ENCODE peak calls at places on chromosomes 3 and 15, in eight cellular contexts. X, B, Z, M, W, C, P and T are unnamed samples. For H3K4me1, the result is how much of the 10 kb centered on the place peaks cover.

GRCh38 chr15:69509131-69509530 is 56.5 kb downstream of the RPLP1 start:
- DNase-seq in X (no peak), B (peak), Z (no peak), M (peak), W (no peak), C (no peak), P (no peak), T (no peak)

GRCh38 chr3:138963161-138963560 is 16.1 kb downstream of the FOXL2NB start:
- DNase-seq in X (no peak), B (no peak), Z (no peak), M (no peak), W (no peak), C (no peak), P (no peak), T (no peak)

GRCh38 chr15:42879390-42879912 is 41.1 kb downstream of the TTBK2 start:
- DNase-seq in X (no peak), B (no peak), Z (no peak), M (no peak), W (no peak), C (no peak), P (no peak), T (no peak)

GRCh38 chr15:23687143-23687470 is at the start of gene NDN:
- DNase-seq in X (no peak), B (no peak), Z (peak), M (peak), W (no peak), C (peak), P (no peak), T (peak)

GRCh38 chr3:125186800-125187598 is 25.5 kb downstream of the SLC12A8 start:
- DNase-seq in X (no peak), B (no peak), Z (no peak), M (no peak), W (no peak), C (no peak), P (no peak), T (peak)

GRCh38 chr3:4899654-4900236 is 79.5 kb upstream of the BHLHE40 start:
- DNase-seq in X (peak), B (peak), Z (no peak), M (peak), W (no peak), C (no peak), P (no peak), T (peak)

GRCh38 chr3:191412764-191413163 is 48.2 kb upstream of the PYDC2 start:
- DNase-seq in X (no peak), B (peak), Z (no peak), M (peak), W (no peak), C (peak), P (no peak), T (no peak)

GRCh38 chr3:147630921-147631320 is 221.8 kb downstream of the ZIC1 start:
- DNase-seq in X (no peak), B (no peak), Z (no peak), M (no peak), W (no peak), C (no peak), P (no peak), T (no peak)

GRCh38 chr3:117562000-117562399 is 852.4 kb downstream of the TUSC7 start:
- DNase-seq in X (no peak), B (no peak), Z (no peak), M (no peak), W (no peak), C (no peak), P (no peak), T (no peak)

GRCh38 chr3:139202226-139202958 is 141.4 kb upstream of the MRPS22 start:
- DNase-seq in X (peak), B (peak), Z (no peak), M (no peak), W (peak), C (peak), P (peak), T (peak)

GRCh38 chr15:29183071-29183831 is 86.4 kb downstream of the NSMCE3 start:
- DNase-seq in X (no peak), B (peak), Z (no peak), M (no peak), W (no peak), C (no peak), P (no peak), T (no peak)

GRCh38 chr3:195855471-195856409 is 44.0 kb upstream of the MUC4 start:
- DNase-seq in X (no peak), B (peak), Z (no peak), M (no peak), W (no peak), C (no peak), P (no peak), T (no peak)

GRCh38 chr15:68304611-68305337 is 27.2 kb downstream of the FEM1B start:
- DNase-seq in X (peak), B (no peak), Z (no peak), M (no peak), W (no peak), C (peak), P (no peak), T (no peak)

GRCh38 chr3:30913176-30913575 is 18.7 kb upstream of the GADL1 start:
- DNase-seq in X (no peak), B (no peak), Z (no peak), M (no peak), W (no peak), C (no peak), P (no peak), T (no peak)

GRCh38 chr3:177057768-177058167 is 139.5 kb downstream of the TBL1XR1 start:
- DNase-seq in X (no peak), B (no peak), Z (no peak), M (peak), W (no peak), C (no peak), P (no peak), T (no peak)

GRCh38 chr3:177055557-177056290 is 141.6 kb downstream of the TBL1XR1 start:
- DNase-seq in X (no peak), B (no peak), Z (no peak), M (no peak), W (no peak), C (no peak), P (no peak), T (no peak)

GRCh38 chr3:177058647-177059046 is 138.6 kb downstream of the TBL1XR1 start:
- DNase-seq in X (no peak), B (no peak), Z (no peak), M (no peak), W (no peak), C (no peak), P (no peak), T (no peak)

GRCh38 chr3:177060492-177060891 is 136.8 kb downstream of the TBL1XR1 start:
- DNase-seq in X (no peak), B (no peak), Z (no peak), M (no peak), W (no peak), C (no peak), P (no peak), T (no peak)

GRCh38 chr3:177056927-177057326 is 140.4 kb downstream of the TBL1XR1 start:
- DNase-seq in X (no peak), B (no peak), Z (no peak), M (no peak), W (no peak), C (no peak), P (no peak), T (no peak)
- H3K4me1 ChIP-seq in X (under half), B (under half), Z (under half), M (under half), W (under half), C (under half), P (under half), T (under half)

GRCh38 chr15:67130166-67130565 is 64.8 kb downstream of the SMAD3 start:
- DNase-seq in X (peak), B (no peak), Z (no peak), M (no peak), W (no peak), C (no peak), P (no peak), T (no peak)

GRCh38 chr15:67133738-67134576 is 68.6 kb downstream of the SMAD3 start:
- DNase-seq in X (peak), B (no peak), Z (no peak), M (peak), W (no peak), C (no peak), P (no peak), T (no peak)

GRCh38 chr15:67130673-67131601 is 65.5 kb downstream of the SMAD3 start:
- DNase-seq in X (peak), B (no peak), Z (no peak), M (no peak), W (no peak), C (no peak), P (no peak), T (no peak)

GRCh38 chr15:67133026-67133425 is 67.6 kb downstream of the SMAD3 start:
- DNase-seq in X (peak), B (no peak), Z (no peak), M (no peak), W (no peak), C (no peak), P (no peak), T (no peak)

GRCh38 chr15:67132276-67132675 is 66.9 kb downstream of the SMAD3 start:
- DNase-seq in X (no peak), B (no peak), Z (no peak), M (no peak), W (no peak), C (no peak), P (no peak), T (no peak)
- H3K4me1 ChIP-seq in X (under half), B (half or more), Z (half or more), M (half or more), W (half or more), C (half or more), P (under half), T (under half)

GRCh38 chr15:52111517-52112202 is 915 bp downstream of the BCL2L10 start:
- DNase-seq in X (no peak), B (no peak), Z (no peak), M (no peak), W (no peak), C (no peak), P (no peak), T (no peak)
- H3K4me1 ChIP-seq in X (under half), B (under half), Z (under half), M (under half), W (under half), C (under half), P (under half), T (under half)

GRCh38 chr3:71450162-71450561 is 133.4 kb downstream of the FOXP1 start:
- DNase-seq in X (peak), B (no peak), Z (no peak), M (no peak), W (no peak), C (no peak), P (no peak), T (no peak)

GRCh38 chr3:71453319-71453718 is 130.2 kb downstream of the FOXP1 start:
- DNase-seq in X (no peak), B (no peak), Z (no peak), M (no peak), W (no peak), C (no peak), P (no peak), T (no peak)

GRCh38 chr3:71453822-71454512 is 129.6 kb downstream of the FOXP1 start:
- DNase-seq in X (no peak), B (peak), Z (no peak), M (no peak), W (no peak), C (no peak), P (no peak), T (no peak)

GRCh38 chr3:71450985-71451560 is 132.5 kb downstream of the FOXP1 start:
- DNase-seq in X (no peak), B (no peak), Z (no peak), M (peak), W (no peak), C (no peak), P (no peak), T (no peak)

DNA sequence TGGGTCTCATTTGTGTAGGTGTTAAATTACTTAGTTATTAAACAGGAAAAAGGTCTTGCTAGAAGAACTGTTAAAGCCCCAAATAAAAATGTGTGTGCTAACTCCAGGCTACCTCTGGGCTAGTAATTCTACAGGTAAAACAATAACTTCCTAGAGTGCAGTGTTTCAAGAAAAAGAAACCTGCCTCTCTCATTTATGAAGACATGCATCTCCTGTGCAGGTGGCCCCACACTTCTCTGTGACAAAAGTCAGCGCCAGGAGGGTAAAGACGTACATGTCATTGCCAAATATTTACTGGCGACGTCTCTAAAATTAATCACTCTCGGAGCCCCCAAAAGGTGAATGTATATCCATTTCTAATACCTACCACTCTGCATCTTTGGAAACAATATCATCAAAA is 131.7 kb downstream of the FOXP1 start:
- DNase-seq in X (no peak), B (no peak), Z (no peak), M (no peak), W (no peak), C (no peak), P (no peak), T (no peak)
- H3K4me1 ChIP-seq in X (under half), B (under half), Z (under half), M (under half), W (under half), C (half or more), P (under half), T (under half)

GRCh38 chr15:70710714-70711113 is 52.6 kb downstream of the UACA start:
- DNase-seq in X (no peak), B (no peak), Z (no peak), M (no peak), W (no peak), C (no peak), P (no peak), T (no peak)
- H3K4me1 ChIP-seq in X (under half), B (under half), Z (under half), M (under half), W (under half), C (under half), P (under half), T (under half)

GRCh38 chr15:60374628-60375081 is 23.1 kb downstream of the ANXA2 start:
- DNase-seq in X (peak), B (peak), Z (peak), M (peak), W (peak), C (peak), P (no peak), T (peak)
- H3K4me1 ChIP-seq in X (under half), B (half or more), Z (half or more), M (half or more), W (half or more), C (half or more), P (under half), T (under half)

GRCh38 chr3:58427661-58428361 is 5.8 kb downstream of the PDHB start:
- DNase-seq in X (no peak), B (no peak), Z (no peak), M (no peak), W (no peak), C (no peak), P (no peak), T (no peak)
- H3K4me1 ChIP-seq in X (under half), B (under half), Z (under half), M (under half), W (under half), C (under half), P (under half), T (under half)

DNA sequence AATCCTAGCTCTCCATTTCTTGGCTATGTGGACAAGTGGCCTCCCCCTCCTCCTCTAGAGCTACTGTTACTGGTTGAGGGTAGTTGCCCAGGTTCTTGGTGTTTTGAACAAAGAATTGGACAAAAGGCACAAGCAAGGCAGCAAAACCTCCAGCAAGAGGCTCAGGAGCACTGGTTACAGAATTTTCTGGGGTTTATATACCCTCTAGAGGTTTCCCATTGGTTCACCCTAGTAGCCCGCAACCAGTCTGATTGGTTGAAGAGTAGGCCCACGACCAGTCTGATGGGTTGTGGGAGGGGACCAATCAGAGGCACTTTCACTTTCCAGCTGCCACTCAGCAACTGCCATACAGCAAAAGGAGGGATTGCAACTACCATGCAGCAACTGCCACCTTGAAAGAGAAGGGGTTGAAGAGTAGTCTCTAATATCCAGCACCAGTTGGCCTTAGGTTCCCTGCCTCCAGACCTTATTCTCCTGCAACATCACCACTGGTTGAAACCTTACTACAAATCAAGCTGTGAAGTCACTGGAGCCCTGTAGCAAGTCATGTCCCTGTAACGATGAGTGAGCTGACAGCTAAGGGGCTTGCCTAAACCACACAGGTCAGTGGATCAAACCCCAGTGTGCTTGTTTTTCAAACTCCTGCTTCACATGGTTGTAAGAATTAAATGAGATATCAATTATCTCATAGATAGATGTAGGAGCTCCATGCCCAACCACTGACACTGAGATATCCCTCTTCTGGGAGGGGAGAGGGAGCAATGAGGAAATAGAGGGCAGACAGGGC is 2.9 kb upstream of the C15orf39 start:
- DNase-seq in X (peak), B (peak), Z (no peak), M (peak), W (peak), C (no peak), P (no peak), T (no peak)
- H3K4me1 ChIP-seq in X (under half), B (under half), Z (under half), M (under half), W (under half), C (under half), P (under half), T (under half)

GRCh38 chr3:12302564-12302963 is 13.7 kb downstream of the PPARG start:
- DNase-seq in X (no peak), B (no peak), Z (no peak), M (peak), W (no peak), C (no peak), P (no peak), T (no peak)

GRCh38 chr3:12301513-12301912 is 12.6 kb downstream of the PPARG start:
- DNase-seq in X (no peak), B (no peak), Z (no peak), M (no peak), W (no peak), C (no peak), P (no peak), T (no peak)

GRCh38 chr3:12300137-12300536 is 11.3 kb downstream of the PPARG start:
- DNase-seq in X (peak), B (peak), Z (no peak), M (peak), W (peak), C (no peak), P (no peak), T (no peak)

GRCh38 chr3:12299026-12299425 is 10.2 kb downstream of the PPARG start:
- DNase-seq in X (no peak), B (peak), Z (no peak), M (no peak), W (no peak), C (no peak), P (no peak), T (no peak)

GRCh38 chr3:12301031-12301430 is 12.2 kb downstream of the PPARG start:
- DNase-seq in X (no peak), B (no peak), Z (no peak), M (no peak), W (no peak), C (no peak), P (no peak), T (no peak)
- H3K4me1 ChIP-seq in X (under half), B (half or more), Z (under half), M (under half), W (half or more), C (under half), P (under half), T (under half)

GRCh38 chr3:8197384-8197783 is 304.2 kb upstream of the LMCD1 start:
- DNase-seq in X (no peak), B (no peak), Z (no peak), M (no peak), W (no peak), C (no peak), P (no peak), T (no peak)
- H3K4me1 ChIP-seq in X (under half), B (under half), Z (under half), M (under half), W (under half), C (under half), P (under half), T (under half)